ENCODE peak calls at places on chromosome 18, in six cellular contexts. R is OCI-LY7, H is left ventricle myocardium inferior, J is pancreas, F is lower lobe of right lung, C is fibroblast of lung. W is an unnamed sample.

GRCh38 chr18:5543854-5544389 is at the start of gene EPB41L3:
- DNase-seq in R (no peak), H (peak), J (no peak), F (peak), C (peak), W (no peak)

GRCh38 chr18:13455960-13456471 is 237.5 kb downstream of the LDLRAD4 start:
- DNase-seq in R (peak), H (no peak), J (no peak), F (no peak), C (no peak), W (no peak)

GRCh38 chr18:38575648-38576047 is 1010.0 kb upstream of the CELF4 start:
- DNase-seq in R (no peak), H (no peak), J (no peak), F (no peak), C (no peak), W (no peak)

GRCh38 chr18:2971741-2972552 is 41.0 kb downstream of the LPIN2 start:
- DNase-seq in R (peak), H (peak), J (no peak), F (peak), C (no peak), W (no peak)

GRCh38 chr18:62781262-62781661 is 65.9 kb downstream of the PHLPP1 start:
- DNase-seq in R (no peak), H (no peak), J (no peak), F (no peak), C (no peak), W (no peak)

GRCh38 chr18:24831091-24831490 is 370.7 kb downstream of the HRH4 start:
- DNase-seq in R (no peak), H (no peak), J (no peak), F (no peak), C (no peak), W (no peak)

GRCh38 chr18:57737661-57738060 is 65.5 kb downstream of the ATP8B1 start:
- DNase-seq in R (no peak), H (peak), J (peak), F (peak), C (peak), W (peak)

GRCh38 chr18:24071029-24071428 is 56.5 kb downstream of the TTC39C start:
- DNase-seq in R (no peak), H (no peak), J (no peak), F (no peak), C (no peak), W (no peak)

GRCh38 chr18:5970032-5970431 is 74.7 kb upstream of the TMEM200C start:
- DNase-seq in R (no peak), H (no peak), J (no peak), F (no peak), C (no peak), W (no peak)

GRCh38 chr18:68428026-68428425 is 286.9 kb downstream of the TMX3 start:
- DNase-seq in R (no peak), H (no peak), J (no peak), F (no peak), C (peak), W (peak)

GRCh38 chr18:63073481-63073880 is 246.1 kb downstream of the BCL2 start:
- DNase-seq in R (peak), H (no peak), J (no peak), F (no peak), C (no peak), W (no peak)

GRCh38 chr18:57243624-57244179 is 96.8 kb downstream of the BOD1L2 start:
- DNase-seq in R (no peak), H (no peak), J (no peak), F (no peak), C (no peak), W (no peak)

GRCh38 chr18:28834889-28835288 is 658.0 kb upstream of the CDH2 start:
- DNase-seq in R (no peak), H (no peak), J (no peak), F (no peak), C (peak), W (peak)

GRCh38 chr18:56240405-56240804 is 398.0 kb downstream of the TXNL1 start:
- DNase-seq in R (no peak), H (no peak), J (no peak), F (no peak), C (peak), W (no peak)

GRCh38 chr18:23068692-23069305 is 66.5 kb upstream of the CABLES1 start:
- DNase-seq in R (no peak), H (no peak), J (no peak), F (no peak), C (no peak), W (no peak)

GRCh38 chr18:30271716-30272115 is 770.8 kb downstream of the DSC3 start:
- DNase-seq in R (no peak), H (no peak), J (no peak), F (no peak), C (no peak), W (no peak)
- TF ChIP-seq CTCF in R (no peak), H (no peak), J (no peak), F (no peak), C (no peak), W (no peak)

DNA sequence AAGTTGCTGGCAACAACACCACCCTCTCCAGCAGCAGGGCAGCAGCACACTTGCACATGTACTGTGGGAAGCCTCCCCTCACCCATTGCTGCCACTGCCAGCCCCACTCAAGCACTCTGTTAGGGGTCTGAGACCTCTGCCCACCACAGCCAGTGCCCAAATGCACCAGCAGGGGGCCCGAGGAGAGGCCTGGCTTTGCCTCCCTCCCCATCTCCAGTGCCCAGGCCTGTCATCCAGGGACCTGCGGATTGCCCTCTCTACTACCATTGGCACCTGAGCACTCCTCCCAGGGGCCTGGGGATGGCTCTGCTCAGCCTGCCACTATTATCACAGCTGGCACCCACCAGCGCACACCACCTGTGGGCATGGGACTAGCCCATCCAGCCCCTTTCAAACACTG is 175.7 kb downstream of the PMAIP1 start:
- DNase-seq in R (no peak), H (no peak), J (no peak), F (no peak), C (no peak), W (no peak)
- H3K4me3 ChIP-seq in R (no peak), H (no peak), J (no peak), F (no peak), C (no peak), W (no peak)

DNA sequence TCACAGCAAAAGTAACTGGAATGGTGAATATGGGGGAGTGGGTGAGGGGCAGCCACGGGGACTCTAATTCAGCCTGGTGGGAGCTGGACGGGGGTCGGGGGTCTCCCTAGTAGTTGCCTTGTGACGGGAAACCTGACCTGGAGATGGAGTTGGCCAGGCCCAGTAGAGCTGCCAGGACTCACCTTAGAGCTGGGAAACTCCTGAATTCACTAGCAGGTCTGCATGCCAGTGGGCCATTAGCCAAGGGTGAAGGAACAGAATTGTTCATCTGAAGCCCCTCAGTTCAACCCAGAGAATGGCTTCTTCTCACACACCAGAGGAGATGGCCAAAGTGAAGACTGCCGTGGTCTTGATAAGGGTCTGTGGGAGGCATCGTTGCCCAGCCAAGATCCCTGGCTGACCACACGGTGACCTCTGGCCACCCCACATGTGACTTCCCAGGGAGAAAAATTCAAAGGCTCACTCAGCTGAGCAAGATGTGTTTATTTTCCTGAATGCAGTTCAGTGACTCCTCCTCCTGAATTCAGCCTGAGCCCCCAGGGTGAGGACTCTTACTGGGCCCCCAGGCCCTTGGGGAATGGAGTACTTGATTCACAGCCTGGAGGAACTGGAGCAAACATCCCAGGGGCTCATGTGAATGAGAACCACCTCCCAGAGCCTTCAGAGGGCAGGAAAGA is 25.1 kb downstream of the MOCOS start:
- DNase-seq in R (no peak), H (no peak), J (no peak), F (no peak), C (peak), W (no peak)
- TF ChIP-seq CTCF in R (no peak), H (peak), J (no peak), F (no peak), C (peak), W (peak)

GRCh38 chr18:11849279-11849678 is 1.9 kb upstream of the CHMP1B start:
- DNase-seq in R (no peak), H (no peak), J (no peak), F (no peak), C (no peak), W (no peak)
- H3K4me3 ChIP-seq in R (no peak), H (peak), J (no peak), F (no peak), C (no peak), W (no peak)

GRCh38 chr18:49206717-49207116 is 253.7 kb downstream of the DYM start:
- DNase-seq in R (peak), H (no peak), J (no peak), F (no peak), C (peak), W (no peak)
- TF ChIP-seq CTCF in R (no peak), H (no peak), J (no peak), F (no peak), C (peak), W (no peak)

DNA sequence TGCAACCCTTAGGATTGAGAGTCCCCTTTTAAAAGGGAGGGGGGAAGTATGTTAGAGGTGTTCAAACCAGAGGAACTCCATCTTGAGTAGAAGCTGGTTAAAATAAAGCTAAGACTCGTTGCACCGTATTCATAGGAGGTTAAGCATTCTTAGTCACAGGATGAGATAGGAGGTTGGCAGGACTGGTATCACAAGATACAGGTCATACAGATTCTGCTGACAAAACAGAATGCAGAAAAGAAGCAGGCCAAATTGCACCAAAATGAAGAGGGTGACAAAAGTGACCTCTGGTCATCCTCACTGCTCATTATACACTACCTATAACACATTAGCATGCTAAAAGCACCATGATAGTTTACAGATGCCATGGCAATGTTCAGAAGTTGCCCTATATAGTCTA is 192.3 kb upstream of the NDUFV2 start:
- DNase-seq in R (no peak), H (no peak), J (no peak), F (no peak), C (no peak), W (no peak)
- H3K4me3 ChIP-seq in R (peak), H (no peak), J (no peak), F (no peak), C (no peak), W (no peak)

DNA sequence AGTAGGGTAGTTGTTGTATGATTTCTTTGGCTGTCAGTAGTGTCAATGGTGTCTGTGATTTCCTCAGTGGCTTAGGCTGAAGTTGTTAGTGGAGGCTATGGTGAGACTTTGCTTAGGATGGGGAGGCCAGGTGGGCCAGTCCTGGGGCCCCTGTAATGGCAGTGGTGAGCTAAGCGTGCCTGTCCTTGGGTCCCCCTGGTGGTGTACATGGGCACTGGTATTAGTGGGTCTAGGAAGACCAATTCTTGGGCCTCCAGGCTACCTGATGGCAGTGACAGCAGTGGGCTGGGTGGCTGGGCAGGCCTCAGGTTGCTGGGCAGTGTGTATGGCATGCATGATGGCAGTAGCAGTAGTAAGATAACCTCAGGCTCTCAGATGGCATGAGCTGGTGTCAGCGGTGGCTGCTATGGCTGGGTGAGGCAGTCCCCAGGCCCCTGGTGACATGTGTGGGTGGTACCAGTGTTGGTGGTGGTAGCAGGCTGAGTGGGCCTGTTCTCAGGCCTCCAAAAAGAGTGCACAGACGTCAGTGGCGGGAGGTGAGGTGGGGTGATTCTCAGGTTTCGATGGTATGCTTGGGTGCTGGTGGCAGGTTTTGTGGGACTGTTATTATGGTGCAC is 103.2 kb downstream of the KLHL14 start:
- DNase-seq in R (peak), H (no peak), J (no peak), F (no peak), C (no peak), W (no peak)
- TF ChIP-seq CTCF in R (peak), H (no peak), J (no peak), F (no peak), C (no peak), W (peak)

DNA sequence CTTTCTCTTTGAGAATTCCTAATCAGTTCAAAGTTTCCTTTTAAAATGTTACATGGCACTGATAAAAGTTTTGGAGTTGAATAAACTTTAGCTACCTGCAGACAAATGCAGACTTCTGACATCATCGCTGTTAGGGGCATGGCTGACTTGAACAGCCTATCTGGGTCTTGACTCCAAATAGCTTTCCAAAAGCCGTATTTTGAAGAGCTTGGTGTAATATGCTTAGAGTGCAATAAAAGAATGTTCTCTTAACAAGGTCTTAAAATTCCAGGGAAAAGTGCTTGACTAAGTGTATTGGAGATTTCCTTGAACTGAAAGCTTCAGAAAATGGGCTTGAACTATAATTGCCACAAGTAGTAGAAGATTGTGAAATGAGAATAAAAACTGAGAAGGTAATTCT is 342.9 kb upstream of the DCC start:
- DNase-seq in R (no peak), H (no peak), J (no peak), F (no peak), C (no peak), W (no peak)
- H3K4me3 ChIP-seq in R (no peak), H (no peak), J (no peak), F (no peak), C (no peak), W (no peak)

W was measured in retinal pigment epithelial cell.